ENCODE peak calls at places on chromosomes 11 and 22, in five cellular contexts. M is CD8-positive, alpha-beta memory T cell; W is cerebellar cortex; Z is Panc1; L is hippocampal formation. T is an unnamed sample.

GRCh38 chr22:26568207-26568706 is 21.7 kb downstream of the TPST2 start:
- DNase-seq in M (no peak), W (no peak), Z (no peak), L (no peak), T (no peak)

GRCh38 chr11:60924906-60925684 is 835 bp downstream of the TMEM132A start:
- DNase-seq in M (no peak), W (peak), Z (no peak), L (no peak), T (no peak)

GRCh38 chr11:110763249-110764011 is 51.2 kb upstream of the ARHGAP20 start:
- DNase-seq in M (no peak), W (no peak), Z (no peak), L (no peak), T (peak)

GRCh38 chr11:3147257-3147619 is 17.9 kb downstream of the OSBPL5 start:
- DNase-seq in M (no peak), W (no peak), Z (no peak), L (no peak), T (no peak)

GRCh38 chr22:45708145-45708544 is 36.5 kb downstream of the ATXN10 start:
- DNase-seq in M (no peak), W (no peak), Z (no peak), L (no peak), T (no peak)

GRCh38 chr11:104653011-104653806 is 245.1 kb downstream of the CASP12 start:
- DNase-seq in M (peak), W (peak), Z (no peak), L (no peak), T (no peak)

GRCh38 chr22:19872779-19873137 is 18.1 kb upstream of the GNB1L start:
- DNase-seq in M (no peak), W (no peak), Z (no peak), L (no peak), T (no peak)

GRCh38 chr22:23383491-23384450 is 196.3 kb downstream of the IGLL1 start:
- DNase-seq in M (no peak), W (no peak), Z (no peak), L (no peak), T (no peak)

GRCh38 chr11:128470081-128470480 is 117.3 kb downstream of the ETS1 start:
- DNase-seq in M (peak), W (no peak), Z (no peak), L (no peak), T (no peak)

GRCh38 chr11:126167476-126167875 is 44.0 kb downstream of the RPUSD4 start:
- DNase-seq in M (no peak), W (no peak), Z (no peak), L (no peak), T (no peak)

GRCh38 chr11:119816660-119817059 is 87.7 kb upstream of the NECTIN1 start:
- DNase-seq in M (no peak), W (no peak), Z (no peak), L (no peak), T (no peak)

GRCh38 chr11:72602250-72602904 is 71.8 kb downstream of the PDE2A start:
- DNase-seq in M (no peak), W (no peak), Z (no peak), L (no peak), T (no peak)

GRCh38 chr11:13009921-13010736 is 1.0 kb downstream of the RASSF10 start:
- DNase-seq in M (no peak), W (no peak), Z (no peak), L (no peak), T (no peak)

GRCh38 chr11:5343474-5344335 is at the start of gene OR51B5:
- DNase-seq in M (no peak), W (no peak), Z (no peak), L (no peak), T (no peak)

GRCh38 chr11:57474017-57474750 is 13.9 kb downstream of the RTN4RL2 start:
- DNase-seq in M (peak), W (no peak), Z (no peak), L (no peak), T (no peak)

GRCh38 chr11:65468874-65469333 is 29.9 kb upstream of the MALAT1 start:
- DNase-seq in M (peak), W (peak), Z (no peak), L (no peak), T (no peak)

GRCh38 chr22:29370556-29370955 is 17.8 kb downstream of the AP1B1 start:
- DNase-seq in M (no peak), W (no peak), Z (no peak), L (no peak), T (no peak)

GRCh38 chr11:102323542-102324261 is 6.4 kb downstream of the BIRC3 start:
- DNase-seq in M (no peak), W (no peak), Z (no peak), L (no peak), T (no peak)

GRCh38 chr11:95192717-95193116 is 38.3 kb downstream of the SESN3 start:
- DNase-seq in M (no peak), W (no peak), Z (no peak), L (no peak), T (no peak)

GRCh38 chr11:69892237-69892985 is 73.2 kb upstream of the FGF3 start:
- DNase-seq in M (no peak), W (peak), Z (no peak), L (no peak), T (no peak)

GRCh38 chr22:23530106-23530505 is 50.0 kb downstream of the IGLL1 start:
- DNase-seq in M (no peak), W (no peak), Z (no peak), L (no peak), T (no peak)

GRCh38 chr11:102368472-102368871 is 21.5 kb downstream of the BIRC2 start:
- DNase-seq in M (no peak), W (no peak), Z (no peak), L (no peak), T (no peak)

GRCh38 chr11:114724916-114725524 is 46.7 kb downstream of the NXPE2 start:
- DNase-seq in M (no peak), W (no peak), Z (no peak), L (no peak), T (no peak)

GRCh38 chr11:1042626-1043562 is 6.4 kb upstream of the MUC6 start:
- DNase-seq in M (no peak), W (no peak), Z (no peak), L (no peak), T (no peak)

GRCh38 chr22:45565973-45566372 is 63.3 kb downstream of the FBLN1 start:
- DNase-seq in M (no peak), W (no peak), Z (no peak), L (no peak), T (no peak)

GRCh38 chr11:132604446-132604845 is 927.9 kb downstream of the OPCML start:
- DNase-seq in M (no peak), W (no peak), Z (no peak), L (no peak), T (no peak)

GRCh38 chr22:49090061-49090852 is 737.4 kb downstream of the BRD1 start:
- DNase-seq in M (no peak), W (no peak), Z (no peak), L (no peak), T (no peak)

GRCh38 chr11:72642815-72643511 is 31.3 kb downstream of the PDE2A start:
- DNase-seq in M (peak), W (peak), Z (peak), L (no peak), T (no peak)

GRCh38 chr11:21625982-21626381 is 566.9 kb upstream of the ANO5 start:
- DNase-seq in M (no peak), W (no peak), Z (no peak), L (no peak), T (peak)

GRCh38 chr11:35167451-35167954 is 28.5 kb downstream of the CD44 start:
- DNase-seq in M (no peak), W (no peak), Z (no peak), L (no peak), T (no peak)

GRCh38 chr11:112617977-112618829 is 343.0 kb upstream of the NCAM1 start:
- DNase-seq in M (no peak), W (no peak), Z (no peak), L (no peak), T (no peak)

GRCh38 chr11:62777389-62777788 is 6.2 kb downstream of the TAF6L start:
- DNase-seq in M (no peak), W (no peak), Z (no peak), L (no peak), T (no peak)

GRCh38 chr11:126538071-126538470 is 182.6 kb downstream of the ST3GAL4 start:
- DNase-seq in M (no peak), W (no peak), Z (no peak), L (no peak), T (no peak)

GRCh38 chr11:3853935-3854659 is 1.4 kb upstream of the STIM1 start:
- DNase-seq in M (peak), W (no peak), Z (no peak), L (no peak), T (no peak)

GRCh38 chr22:39960791-39961746 is 872 bp downstream of the TMA7B start:
- DNase-seq in M (peak), W (no peak), Z (no peak), L (no peak), T (no peak)

GRCh38 chr22:32801436-32802290 is at the start of gene TIMP3:
- DNase-seq in M (no peak), W (peak), Z (no peak), L (peak), T (peak)

GRCh38 chr11:130725417-130726233 is 190.7 kb downstream of the SNX19 start:
- DNase-seq in M (no peak), W (no peak), Z (no peak), L (no peak), T (no peak)

GRCh38 chr22:46613606-46613997 is 6.6 kb upstream of the GRAMD4 start:
- DNase-seq in M (no peak), W (no peak), Z (no peak), L (no peak), T (no peak)

GRCh38 chr11:123356539-123356938 is 73.5 kb upstream of the GRAMD1B start:
- DNase-seq in M (no peak), W (no peak), Z (no peak), L (no peak), T (no peak)